ENCODE peak calls at places on chromosomes 12 and 14, in ten cellular contexts. P, M, H, K, S, C, U, Q, B and V are unnamed samples.
A peak's percentile ranks its signal among the peaks of the same experiment; 100 is the strongest.

GRCh38 chr12:3658327-3659163 is 94.4 kb downstream of the CRACR2A start:
- DNase-seq in H (peak; percentile 43), M (no peak), C (no peak), Q (peak; percentile 51), U (peak; percentile 78), S (peak; percentile 45), B (no peak), P (peak; percentile 29), K (peak; percentile 5), V (peak; percentile 25)

GRCh38 chr12:57479043-57479375 is 657 bp downstream of the ARHGAP9 start:
- DNase-seq in S (no peak), Q (no peak), U (no peak), H (no peak), K (no peak), C (no peak), B (no peak), P (no peak), M (no peak), V (no peak)

GRCh38 chr12:89657090-89657489 is 51.5 kb downstream of the ATP2B1 start:
- DNase-seq in Q (no peak), K (no peak), H (no peak), U (no peak), S (no peak), P (no peak), M (no peak), B (no peak), C (no peak), V (no peak)

GRCh38 chr12:4286771-4287317 is 13.3 kb downstream of the CCND2 start:
- DNase-seq in M (no peak), B (no peak), Q (no peak), S (no peak), K (no peak), H (no peak), U (no peak), C (no peak), P (no peak), V (no peak)

GRCh38 chr14:27409936-27410335 is 812.1 kb upstream of the NOVA1 start:
- DNase-seq in Q (no peak), S (no peak), H (no peak), B (no peak), M (no peak), P (no peak), C (no peak), K (no peak), U (no peak), V (no peak)

GRCh38 chr12:120121766-120122293 is 5.3 kb upstream of the RAB35 start:
- DNase-seq in S (no peak), K (no peak), M (no peak), B (no peak), Q (no peak), H (no peak), P (peak; percentile 13), C (no peak), U (no peak), V (no peak)

GRCh38 chr12:20006856-20007255 is 361.5 kb upstream of the PDE3A start:
- DNase-seq in P (no peak), M (no peak), S (no peak), B (no peak), Q (no peak), C (no peak), H (no peak), U (no peak), K (no peak), V (no peak)

GRCh38 chr14:33363687-33364086 is 425.0 kb downstream of the NPAS3 start:
- DNase-seq in H (no peak), U (no peak), P (no peak), M (no peak), K (no peak), B (no peak), C (no peak), Q (no peak), S (no peak), V (no peak)

GRCh38 chr12:78559441-78559840 is 305.1 kb upstream of the SYT1 start:
- DNase-seq in C (no peak), M (no peak), K (no peak), S (no peak), U (no peak), Q (no peak), B (no peak), P (peak; percentile 6), H (peak; percentile 8), V (no peak)